ENCODE peak calls at places on chromosome 21, in ten cellular contexts. F is ovary, R is psoas muscle, O is testis, G is fibroblast of mammary gland, S is pancreas, K is cardiac muscle cell, E is tibial artery, J is AG09309, D is upper lobe of right lung. I is an unnamed sample.

GRCh38 chr21:42406201-42406601 is 2.5 kb downstream of the UBASH3A start:
- DNase-seq in O (no peak), D (peak; percentile 39), G (no peak), R (no peak), J (no peak), F (no peak), E (no peak), S (no peak), K (no peak), I (no peak)

GRCh38 chr21:42118901-42119300 is 47.8 kb downstream of the UMODL1 start:
- DNase-seq in F (no peak), S (no peak), K (no peak), G (peak; percentile 22), J (no peak), D (no peak), E (no peak), O (no peak), R (no peak), I (no peak)

GRCh38 chr21:16308269-16308668 is 578.5 kb downstream of the USP25 start:
- DNase-seq in J (no peak), E (no peak), K (no peak), O (no peak), S (no peak), F (no peak), R (no peak), D (no peak), G (peak; percentile 64), I (peak; percentile 27)

GRCh38 chr21:42411197-42411869 is 7.6 kb downstream of the UBASH3A start:
- DNase-seq in J (no peak), D (peak; percentile 16), S (no peak), R (no peak), G (no peak), F (no peak), E (no peak), O (no peak), K (no peak), I (no peak)

GRCh38 chr21:46401186-46401910 is 57.3 kb upstream of the DIP2A start:
- DNase-seq in R (peak; percentile 3), D (no peak), E (no peak), K (no peak), G (no peak), O (no peak), J (no peak), S (no peak), F (no peak), I (no peak)

GRCh38 chr21:28872218-28872617 is 120.5 kb downstream of the LTN1 start:
- DNase-seq in K (no peak), E (no peak), J (no peak), D (no peak), F (no peak), R (no peak), S (no peak), O (no peak), G (peak; percentile 62), I (no peak)

GRCh38 chr21:46634966-46635323 is 529 bp upstream of the PRMT2 start:
- DNase-seq in G (peak; percentile 82), S (no peak), R (no peak), F (peak; percentile 81), K (peak; percentile 76), D (no peak), J (peak; percentile 73), E (peak; percentile 67), O (peak; percentile 77), I (peak; percentile 91)

GRCh38 chr21:43318841-43319781 is 107.8 kb downstream of the SIK1 start:
- DNase-seq in K (no peak), G (peak; percentile 78), E (no peak), S (no peak), J (no peak), F (no peak), O (no peak), R (peak; percentile 45), D (no peak), I (peak; percentile 74)

GRCh38 chr21:28704746-28705145 is 287.9 kb downstream of the LTN1 start:
- DNase-seq in D (no peak), O (no peak), S (no peak), R (no peak), G (no peak), K (peak; percentile 24), E (no peak), F (no peak), J (no peak), I (no peak)

DNA sequence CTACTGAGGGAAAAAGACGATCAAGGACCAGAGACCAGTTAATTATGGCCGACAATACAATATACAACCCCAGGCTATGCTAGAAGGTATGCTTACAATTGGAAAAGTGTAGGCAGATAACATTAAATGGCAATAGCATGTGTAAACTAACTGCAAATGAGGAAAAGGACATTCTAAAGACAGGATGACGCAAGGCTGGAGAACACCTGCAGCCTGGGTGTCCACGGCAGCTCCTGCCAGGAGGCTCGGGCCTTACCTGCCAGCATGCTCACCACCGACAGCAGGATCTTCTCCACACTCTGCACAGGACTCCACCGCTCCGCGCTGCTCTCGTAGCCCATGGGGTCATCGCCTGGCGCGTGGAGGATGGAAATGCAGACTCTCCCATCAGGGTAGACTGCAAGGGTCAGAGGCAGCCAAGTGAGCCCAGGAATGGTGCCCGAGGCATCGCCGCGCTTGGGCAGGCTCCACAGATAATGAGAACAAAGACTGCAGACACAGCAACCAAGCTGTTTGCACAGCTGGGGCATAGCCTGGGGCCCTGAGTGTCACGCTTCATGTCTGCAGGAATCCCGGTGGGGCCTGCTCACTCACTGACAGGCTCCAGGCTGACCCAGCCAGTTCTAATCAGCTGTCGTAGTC is 28.2 kb downstream of the UBE2G2 start:
- DNase-seq in O (no peak), R (no peak), S (no peak), G (no peak), K (no peak), J (no peak), E (no peak), F (no peak), D (peak; percentile 49), I (no peak)
- H3K4me3 ChIP-seq in O (no peak overlapping the region), R (no peak overlapping the region), S (no peak overlapping the region), G (no peak overlapping the region), K (no peak overlapping the region), J (no peak overlapping the region), E (no peak overlapping the region), F (no peak overlapping the region), D (no peak overlapping the region), I (no peak overlapping the region)

DNA sequence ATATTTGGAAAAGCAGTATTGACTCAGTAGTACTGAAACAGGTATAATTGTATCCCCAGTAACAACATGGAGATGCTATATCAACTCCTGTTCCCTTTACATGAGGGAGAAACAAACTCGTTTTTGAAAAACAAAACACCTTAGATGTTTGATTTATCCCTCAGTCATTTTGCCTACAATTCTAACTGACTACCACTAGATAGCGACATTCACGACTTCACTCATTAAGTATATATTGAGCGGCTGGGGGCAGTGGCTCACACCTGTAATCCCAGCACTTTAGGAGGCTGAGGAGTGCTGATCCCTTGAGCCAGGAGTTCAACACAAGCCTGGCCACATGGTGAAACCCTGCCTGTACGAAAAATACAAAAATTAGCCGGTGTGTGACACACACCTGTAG is 83.3 kb downstream of the CYYR1 start:
- DNase-seq in E (no peak), O (no peak), G (no peak), F (no peak), S (no peak), J (no peak), R (no peak), K (no peak), D (no peak), I (no peak)
- TF ChIP-seq CTCF in E (no peak), O (no peak), G (no peak), F (no peak), S (no peak), J (no peak), R (no peak), K (no peak), D (no peak), I (no peak)

DNA sequence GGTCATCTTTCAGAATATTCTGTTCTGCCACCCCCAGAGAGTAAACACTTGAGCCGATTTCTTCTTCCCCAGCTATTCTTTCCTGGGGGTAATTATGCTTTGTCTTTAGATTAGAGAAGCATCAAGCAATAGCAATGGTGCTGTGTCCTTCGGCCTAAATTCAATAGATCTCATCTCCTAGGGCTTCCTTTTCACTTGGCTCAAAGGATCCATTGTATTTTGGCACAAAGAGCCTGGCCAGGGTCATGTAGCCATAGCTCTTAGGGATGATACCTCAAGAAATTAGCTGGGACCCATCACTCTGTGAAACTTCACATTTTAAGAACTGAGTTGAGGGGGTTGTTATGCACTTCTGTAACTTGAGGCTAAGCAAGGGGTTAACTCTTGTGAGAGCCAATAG is 27.0 kb downstream of the MRPS6 start:
- DNase-seq in K (no peak), E (no peak), J (no peak), F (no peak), O (no peak), S (no peak), G (no peak), R (no peak), D (no peak), I (no peak)
- H3K4me3 ChIP-seq in K (no peak overlapping the region), E (no peak overlapping the region), J (no peak overlapping the region), F (no peak overlapping the region), O (no peak overlapping the region), S (no peak overlapping the region), G (no peak overlapping the region), R (no peak overlapping the region), D (no peak overlapping the region), I (no peak overlapping the region)

GRCh38 chr21:18840239-18840638 is 436.7 kb upstream of the TMPRSS15 start:
- DNase-seq in O (no peak), F (no peak), J (no peak), S (no peak), D (no peak), K (no peak), G (no peak), E (no peak), R (no peak), I (peak; percentile 2)
- TF ChIP-seq CTCF in O (no peak), F (no peak), J (no peak), S (no peak), D (no peak), K (no peak), G (no peak), E (no peak), R (no peak), I (peak; percentile 21)